ENCODE peak calls at places on chromosomes 6 and 20, in seven cellular contexts. P is NCI-H1105; U is coronary artery; E is occipital lobe; D is COR-L47; S is non-pigmented ciliary epithelial cell; R is stimulated activated CD8-positive, alpha-beta memory T cell treated with anti-CD3 and anti-CD28 coated beads, Interleukin-12 subunit alpha, Interleukin-12 subunit beta, amount 100 ng/mL, for 4 hours. F is an unnamed sample.

GRCh38 chr6:127118505-127119360 is at the start of gene RSPO3:
- DNase-seq in E (no peak), S (no peak), U (no peak), P (peak), D (peak), R (no peak), F (peak)

GRCh38 chr20:13819885-13820645 is 35.2 kb downstream of the NDUFAF5 start:
- DNase-seq in R (no peak), D (peak), P (peak), S (peak), E (no peak), U (no peak), F (peak)

GRCh38 chr20:21509597-21510331 is 4.1 kb downstream of the NKX2-2 start:
- DNase-seq in P (no peak), E (no peak), S (no peak), U (peak), D (no peak), R (no peak), F (peak)

GRCh38 chr6:129936329-129937165 is 75.4 kb upstream of the TMEM244 start:
- DNase-seq in D (peak), U (no peak), R (no peak), S (peak), E (no peak), P (peak), F (peak)

GRCh38 chr20:21981607-21982344 is 276.3 kb downstream of the PAX1 start:
- DNase-seq in P (no peak), S (no peak), D (no peak), E (no peak), U (no peak), R (no peak), F (no peak)

GRCh38 chr20:57957397-57958049 is 247.7 kb upstream of the PMEPA1 start:
- DNase-seq in R (no peak), P (no peak), U (no peak), S (no peak), D (no peak), E (no peak), F (no peak)

GRCh38 chr6:156776841-156777576 is at the start of gene ARID1B:
- DNase-seq in P (peak), E (peak), S (no peak), R (peak), D (peak), U (peak), F (peak)

GRCh38 chr6:3484240-3484639 is 27.4 kb upstream of the SLC22A23 start:
- DNase-seq in E (no peak), P (no peak), D (no peak), S (peak), U (no peak), R (no peak), F (no peak)

GRCh38 chr20:1933465-1933870 is 38.3 kb downstream of the SIRPA start:
- DNase-seq in E (no peak), U (peak), R (no peak), D (no peak), P (no peak), S (no peak), F (peak)

GRCh38 chr20:63310265-63310971 is 17.4 kb downstream of the COL20A1 start:
- DNase-seq in D (no peak), P (no peak), E (no peak), R (no peak), S (no peak), U (no peak), F (no peak)

GRCh38 chr6:90466191-90466940 is 120.5 kb downstream of the MAP3K7 start:
- DNase-seq in D (no peak), E (no peak), R (no peak), P (no peak), U (no peak), S (no peak), F (no peak)

GRCh38 chr20:44151621-44152416 is 35.2 kb downstream of the JPH2 start:
- DNase-seq in D (no peak), E (no peak), R (no peak), U (peak), S (no peak), P (no peak), F (no peak)

GRCh38 chr6:20092071-20092566 is 120.2 kb downstream of the MBOAT1 start:
- DNase-seq in E (no peak), S (peak), P (peak), U (no peak), D (peak), R (no peak), F (peak)

GRCh38 chr20:22462975-22463914 is 121.1 kb downstream of the FOXA2 start:
- DNase-seq in R (no peak), D (peak), U (no peak), E (no peak), S (no peak), P (peak), F (no peak)

GRCh38 chr20:49447946-49448809 is 34.3 kb downstream of the KCNB1 start:
- DNase-seq in P (no peak), U (no peak), D (no peak), E (no peak), S (no peak), R (no peak), F (no peak)

GRCh38 chr6:125717120-125717731 is 32.2 kb upstream of the HEY2 start:
- DNase-seq in P (no peak), E (no peak), D (no peak), S (no peak), R (no peak), U (no peak), F (no peak)

GRCh38 chr6:11668455-11668854 is 110.1 kb downstream of the ADTRP start:
- DNase-seq in E (no peak), U (no peak), P (no peak), D (no peak), R (no peak), S (no peak), F (no peak)

GRCh38 chr6:132715204-132715603 is 1.3 kb upstream of the VNN1 start:
- DNase-seq in U (no peak), S (peak), E (peak), R (no peak), P (no peak), D (peak), F (peak)

GRCh38 chr20:4470375-4470774 is 251.3 kb upstream of the PRND start:
- DNase-seq in R (no peak), P (peak), U (no peak), S (no peak), D (no peak), E (no peak), F (no peak)

GRCh38 chr20:46400253-46400652 is 6.2 kb downstream of the ELMO2 start:
- DNase-seq in U (no peak), D (no peak), S (no peak), R (no peak), E (no peak), P (no peak), F (peak)

GRCh38 chr6:34115396-34116314 is 30.2 kb downstream of the GRM4 start:
- DNase-seq in E (no peak), P (no peak), S (no peak), R (no peak), D (no peak), U (no peak), F (peak)

GRCh38 chr6:101163611-101164010 is 229.9 kb upstream of the GRIK2 start:
- DNase-seq in D (peak), R (no peak), E (no peak), U (no peak), S (no peak), P (no peak), F (no peak)

GRCh38 chr6:48996461-48997119 is 466.5 kb downstream of the MMUT start:
- DNase-seq in S (no peak), E (no peak), R (no peak), P (no peak), D (no peak), U (no peak), F (no peak)

F was measured in cardiac muscle cell.